ENCODE peak calls at places on chromosome 13, in nine cellular contexts. G, E, O, U, Q, T, L, S and I are unnamed samples. For H3K4me1, the result is how much of the 10 kb centered on the place peaks cover.

GRCh38 chr13:37806666-37807065 is 62.9 kb downstream of the TRPC4 start:
- DNase-seq in O (no peak), S (no peak), Q (no peak), G (no peak), E (no peak), L (no peak), U (no peak), T (no peak), I (no peak)

GRCh38 chr13:114027046-114027760 is 53.3 kb upstream of the C13orf46 start:
- DNase-seq in T (no peak), G (no peak), E (no peak), O (no peak), S (peak), L (no peak), Q (peak), U (peak), I (no peak)

GRCh38 chr13:97202761-97203160 is 19.4 kb upstream of the MBNL2 start:
- DNase-seq in G (no peak), L (no peak), U (no peak), T (no peak), O (no peak), Q (no peak), S (no peak), E (no peak), I (no peak)

GRCh38 chr13:20702945-20703784 is at the start of gene IL17D:
- DNase-seq in Q (no peak), G (no peak), S (no peak), O (no peak), U (peak), T (peak), E (no peak), L (no peak), I (peak)

GRCh38 chr13:40563350-40564125 is 102.9 kb downstream of the FOXO1 start:
- DNase-seq in T (peak), O (no peak), L (no peak), U (no peak), G (no peak), Q (no peak), S (no peak), E (no peak), I (no peak)

GRCh38 chr13:45055198-45055901 is 65.0 kb upstream of the GTF2F2 start:
- DNase-seq in T (no peak), E (no peak), L (peak), Q (peak), S (no peak), O (no peak), U (no peak), G (no peak), I (no peak)

GRCh38 chr13:43110658-43111057 is 87.3 kb downstream of the DNAJC15 start:
- DNase-seq in T (no peak), Q (no peak), S (no peak), E (no peak), L (no peak), G (no peak), U (no peak), O (no peak), I (no peak)

GRCh38 chr13:51154029-51154555 is 43.0 kb upstream of the C13orf42 start:
- DNase-seq in G (no peak), Q (peak), S (no peak), O (no peak), E (no peak), L (no peak), T (no peak), U (no peak), I (no peak)

GRCh38 chr13:46542833-46543232 is 10.1 kb upstream of the LRCH1 start:
- DNase-seq in O (no peak), G (no peak), L (no peak), E (no peak), T (no peak), S (no peak), U (no peak), Q (no peak), I (no peak)

GRCh38 chr13:102970542-102970941 is 95.7 kb downstream of the SLC10A2 start:
- DNase-seq in S (no peak), Q (no peak), L (no peak), T (no peak), U (peak), O (no peak), E (no peak), G (no peak), I (no peak)

GRCh38 chr13:93857126-93857525 is 622.4 kb downstream of the DCT start:
- DNase-seq in E (no peak), G (no peak), L (no peak), U (no peak), T (no peak), O (no peak), Q (peak), S (no peak), I (no peak)

GRCh38 chr13:84896128-84896527 is 903.1 kb downstream of the SLITRK6 start:
- DNase-seq in G (no peak), S (no peak), U (peak), E (no peak), L (peak), T (peak), O (no peak), Q (peak), I (no peak)

GRCh38 chr13:93248627-93249047 is 22.0 kb downstream of the GPC6 start:
- DNase-seq in Q (peak), O (no peak), E (no peak), S (no peak), G (no peak), T (peak), U (peak), L (peak), I (peak)

GRCh38 chr13:51726446-51727185 is 77.3 kb downstream of the DHRS12 start:
- DNase-seq in Q (peak), U (no peak), G (no peak), T (no peak), S (no peak), O (no peak), E (no peak), L (no peak), I (no peak)

GRCh38 chr13:60663788-60664187 is 266.8 kb downstream of the TDRD3 start:
- DNase-seq in Q (no peak), G (no peak), S (no peak), E (no peak), U (no peak), L (no peak), O (no peak), T (no peak), I (no peak)

GRCh38 chr13:46804391-46804815 is 7.4 kb upstream of the ESD start:
- DNase-seq in T (no peak), S (no peak), U (no peak), O (no peak), L (peak), G (no peak), E (no peak), Q (peak), I (no peak)

GRCh38 chr13:27481766-27482165 is 31.4 kb upstream of the MTIF3 start:
- DNase-seq in G (no peak), O (peak), S (no peak), Q (peak), T (peak), L (peak), E (no peak), U (peak), I (peak)

GRCh38 chr13:27487776-27488175 is 37.4 kb upstream of the MTIF3 start:
- DNase-seq in Q (no peak), G (no peak), O (no peak), U (no peak), S (no peak), E (no peak), L (no peak), T (no peak), I (no peak)

GRCh38 chr13:27482996-27483395 is 32.6 kb upstream of the MTIF3 start:
- DNase-seq in G (no peak), E (no peak), Q (no peak), T (no peak), U (peak), O (peak), S (no peak), L (no peak), I (no peak)

DNA sequence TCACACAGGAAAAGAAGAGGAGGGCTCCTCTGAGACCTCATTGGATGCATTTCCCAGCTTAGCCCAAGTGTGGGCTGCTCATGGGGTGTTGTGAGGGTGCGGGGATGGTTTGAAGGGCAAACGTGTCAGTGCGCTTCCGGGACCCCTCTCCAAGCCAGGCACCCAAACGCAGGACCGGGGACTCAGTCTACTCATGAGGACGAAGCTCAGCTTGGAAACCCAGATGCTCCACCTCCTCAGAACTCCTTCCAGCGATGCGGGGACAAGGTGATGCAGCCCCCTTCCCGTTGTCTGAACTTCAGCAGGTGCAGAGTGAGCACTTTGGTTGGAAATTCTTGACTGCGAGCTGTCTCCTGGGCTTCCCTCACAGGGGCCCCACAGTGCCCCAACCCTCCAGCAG is 33.1 kb upstream of the MTIF3 start:
- DNase-seq in S (no peak), L (no peak), Q (no peak), O (peak), U (no peak), T (no peak), G (no peak), E (no peak), I (no peak)
- H3K4me1 ChIP-seq in S (under half), L (under half), Q (under half), O (under half), U (under half), T (under half), G (under half), E (under half), I (under half)

GRCh38 chr13:32735859-32736258 is 149.6 kb downstream of the PDS5B start:
- DNase-seq in Q (no peak), L (no peak), O (no peak), U (no peak), T (no peak), G (no peak), E (no peak), S (no peak), I (no peak)

GRCh38 chr13:32737111-32737571 is 150.9 kb downstream of the PDS5B start:
- DNase-seq in U (peak), L (no peak), S (no peak), E (no peak), G (no peak), Q (no peak), O (no peak), T (no peak), I (no peak)

GRCh38 chr13:32737679-32738078 is 151.4 kb downstream of the PDS5B start:
- DNase-seq in U (no peak), Q (no peak), S (no peak), L (no peak), G (no peak), T (no peak), O (no peak), E (no peak), I (no peak)

GRCh38 chr13:32734511-32734910 is 148.3 kb downstream of the PDS5B start:
- DNase-seq in E (no peak), O (no peak), S (no peak), T (no peak), U (no peak), L (peak), G (no peak), Q (peak), I (no peak)

GRCh38 chr13:32736648-32737047 is 150.4 kb downstream of the PDS5B start:
- DNase-seq in E (no peak), G (no peak), T (no peak), O (no peak), Q (no peak), L (no peak), S (no peak), U (no peak), I (no peak)
- H3K27ac ChIP-seq in E (peak), G (peak), T (no peak), O (peak), Q (no peak), L (no peak), S (peak), U (no peak), I (peak)

GRCh38 chr13:70959376-70959775 is 851.1 kb upstream of the KLHL1 start:
- DNase-seq in G (no peak), E (no peak), Q (no peak), S (no peak), T (no peak), L (no peak), U (no peak), O (no peak), I (no peak)

GRCh38 chr13:70960841-70961443 is 852.7 kb upstream of the KLHL1 start:
- DNase-seq in S (no peak), T (peak), U (peak), G (no peak), Q (peak), E (no peak), O (no peak), L (peak), I (no peak)

GRCh38 chr13:70967564-70967963 is 859.3 kb upstream of the KLHL1 start:
- DNase-seq in G (no peak), L (no peak), U (no peak), Q (no peak), S (no peak), T (no peak), O (no peak), E (no peak), I (no peak)

DNA sequence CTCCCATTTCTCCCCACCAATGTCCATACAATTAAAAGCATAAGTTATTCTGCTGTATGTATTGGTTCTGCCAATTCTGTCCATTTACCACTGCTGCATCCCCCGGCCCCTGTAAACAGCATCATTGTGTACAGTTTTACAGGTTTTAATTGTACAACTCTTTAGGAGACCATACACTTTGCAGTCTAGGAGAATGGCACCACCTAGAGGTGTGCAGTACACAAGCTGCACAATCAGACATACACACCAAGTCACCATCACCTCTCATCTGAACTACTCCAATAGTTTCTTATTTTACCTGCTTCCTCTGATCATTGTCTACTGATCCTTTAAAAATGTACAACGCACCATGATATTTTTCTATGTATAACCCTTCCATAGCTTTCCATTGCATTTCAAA is 855.9 kb upstream of the KLHL1 start:
- DNase-seq in G (no peak), U (no peak), T (peak), L (peak), Q (no peak), E (no peak), O (no peak), S (no peak), I (no peak)
- TF ChIP-seq CTCF in G (no peak), U (peak), T (peak), L (no peak), Q (no peak), E (no peak), O (no peak), S (no peak), I (peak)

DNA sequence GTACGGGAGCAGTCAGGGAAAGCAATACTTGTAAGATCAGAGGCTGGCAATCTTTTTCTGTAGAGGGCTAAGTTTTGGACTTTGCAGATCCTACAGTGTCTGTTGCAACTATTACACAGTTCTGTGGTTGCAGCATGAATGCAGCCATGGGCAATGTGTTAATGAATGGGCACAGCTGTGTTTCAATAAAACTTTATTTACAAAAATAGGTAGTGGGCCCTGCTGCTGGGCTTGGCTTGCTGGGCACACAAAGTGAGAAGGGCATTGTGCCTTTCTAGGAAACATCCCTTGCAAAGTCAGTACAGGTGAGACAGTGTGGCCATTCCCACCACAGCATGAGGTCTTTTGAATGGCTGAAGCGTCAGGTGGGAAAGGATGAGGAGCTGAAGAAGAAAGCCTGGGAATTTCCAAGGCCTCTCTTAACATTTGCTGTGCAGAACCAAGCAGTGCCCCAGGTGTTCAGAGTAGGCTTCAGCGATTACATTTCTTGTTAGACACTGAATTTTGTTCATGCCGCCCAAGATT is 9.1 kb downstream of the KL start:
- DNase-seq in S (no peak), E (no peak), O (no peak), T (no peak), G (no peak), U (no peak), Q (no peak), L (no peak), I (no peak)
- H3K4me1 ChIP-seq in S (under half), E (under half), O (under half), T (under half), G (under half), U (under half), Q (under half), L (under half), I (under half)

DNA sequence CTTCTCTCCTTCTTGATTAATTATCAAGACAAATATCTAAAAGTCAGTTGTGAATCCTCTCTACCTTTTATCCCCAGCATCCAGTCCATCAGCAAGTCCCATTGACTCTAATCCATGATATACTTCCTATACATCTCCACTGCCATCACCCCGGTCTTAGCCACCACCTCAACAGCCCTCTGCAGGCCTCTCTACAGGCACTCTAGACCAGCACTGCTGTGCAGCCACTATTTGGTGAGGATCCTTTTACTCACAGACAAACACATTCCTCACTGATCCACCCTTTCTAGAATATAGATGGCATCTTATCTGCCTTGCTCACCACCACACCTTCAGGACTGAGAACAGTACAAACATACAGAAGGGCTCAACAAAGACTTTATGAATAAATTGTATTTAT is 221.7 kb downstream of the RFC3 start:
- DNase-seq in T (no peak), S (no peak), O (no peak), Q (no peak), E (no peak), U (peak), L (no peak), G (no peak), I (no peak)
- H3K27ac ChIP-seq in T (no peak), S (no peak), O (no peak), Q (no peak), E (no peak), U (no peak), L (no peak), G (no peak), I (no peak)

DNA sequence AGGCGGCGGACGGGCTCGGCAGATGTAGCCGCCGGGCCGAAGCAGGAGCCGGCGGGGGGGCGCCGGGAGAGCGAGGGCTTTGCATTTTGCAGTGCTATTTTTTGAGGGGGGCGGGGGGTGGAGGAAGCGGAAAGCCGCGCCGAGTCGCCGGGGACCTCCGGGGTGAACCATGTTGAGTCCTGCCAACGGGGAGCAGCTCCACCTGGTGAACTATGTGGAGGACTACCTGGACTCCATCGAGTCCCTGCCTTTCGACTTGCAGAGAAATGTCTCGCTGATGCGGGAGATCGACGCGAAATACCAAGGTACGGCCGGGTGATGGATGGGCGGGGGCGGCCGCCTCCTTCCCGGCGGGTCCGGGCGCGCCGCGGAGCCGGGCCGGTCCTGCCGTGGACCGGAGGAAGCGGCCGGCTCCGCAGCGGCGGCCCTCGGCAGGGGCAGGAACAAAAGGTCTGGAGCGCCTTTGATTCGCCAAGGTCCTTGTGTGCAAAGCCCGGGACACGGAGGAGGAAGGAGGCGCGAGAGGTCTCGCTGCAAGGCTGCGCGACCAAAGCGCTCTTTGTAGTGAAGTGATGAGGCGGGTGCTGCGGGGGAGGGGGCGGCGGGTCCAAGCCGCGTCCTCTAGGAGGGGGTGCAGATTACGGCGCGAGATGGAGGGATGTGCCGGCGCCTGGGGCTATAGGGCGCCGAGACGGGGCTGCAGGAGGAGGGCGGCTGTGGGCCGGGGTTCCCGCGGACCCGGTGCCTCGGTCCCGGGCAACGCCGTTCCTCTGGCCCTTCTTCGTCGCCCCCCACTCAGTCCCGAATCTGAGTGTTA is 689 bp downstream of the ING1 start:
- DNase-seq in O (no peak), Q (peak), E (peak), G (no peak), S (peak), L (peak), T (peak), U (peak), I (peak)
- TF ChIP-seq CTCF in O (no peak), Q (no peak), E (no peak), G (no peak), S (no peak), L (no peak), T (peak), U (peak), I (no peak)

GRCh38 chr13:33744589-33745369 is 73.2 kb upstream of the RFC3 start:
- DNase-seq in O (no peak), E (no peak), L (no peak), G (no peak), U (peak), Q (no peak), T (no peak), S (no peak), I (peak)

GRCh38 chr13:33751151-33751550 is 66.8 kb upstream of the RFC3 start:
- DNase-seq in O (no peak), T (no peak), S (no peak), Q (peak), U (no peak), E (no peak), G (no peak), L (no peak), I (no peak)

GRCh38 chr13:33745370-33746324 is 72.3 kb upstream of the RFC3 start:
- DNase-seq in O (no peak), G (no peak), T (no peak), E (no peak), Q (no peak), L (no peak), U (peak), S (no peak), I (no peak)

GRCh38 chr13:33743438-33744368 is 74.2 kb upstream of the RFC3 start:
- DNase-seq in S (no peak), L (no peak), U (peak), T (no peak), O (no peak), E (no peak), G (no peak), Q (no peak), I (no peak)

DNA sequence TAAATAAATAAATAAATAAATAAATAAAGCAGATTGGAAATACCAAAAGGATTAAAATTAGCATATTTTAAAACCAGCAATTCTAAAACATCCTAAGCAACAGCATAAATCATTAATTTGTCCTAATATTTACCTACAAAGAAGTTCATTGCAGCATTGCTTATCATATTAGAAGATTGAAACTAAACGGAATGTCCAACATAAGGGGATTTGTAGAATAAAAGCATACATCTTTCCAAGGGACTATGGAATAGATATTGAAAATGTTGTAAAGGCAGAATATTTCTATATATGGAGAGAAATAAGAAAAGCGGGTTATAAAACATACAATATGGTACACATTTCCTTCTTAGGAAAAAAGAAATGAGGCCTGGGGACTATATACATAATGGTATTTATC is 71.1 kb upstream of the RFC3 start:
- DNase-seq in G (no peak), S (no peak), E (no peak), L (no peak), U (no peak), O (no peak), T (no peak), Q (no peak), I (no peak)
- H3K4me1 ChIP-seq in G (under half), S (under half), E (under half), L (under half), U (half or more), O (under half), T (under half), Q (under half), I (under half)